ENCODE peak calls at places on chromosomes 7 and 10, in four cellular contexts. D is GM12878, L is HepG2, X is K562. A is an unnamed sample.

GRCh38 chr7:64046041-64046389 is 781 bp downstream of the ZNF727 start:
- DNase-seq in X (no peak), D (no peak), L (no peak), A (no peak)

GRCh38 chr7:72467237-72467636 is 55.1 kb upstream of the CALN1 start:
- DNase-seq in X (no peak), D (no peak), L (no peak), A (no peak)

GRCh38 chr10:102778781-102779180 is 35.0 kb downstream of the WBP1L start:
- DNase-seq in L (no peak), X (no peak), D (no peak), A (no peak)

GRCh38 chr7:133354546-133355324 is 101.9 kb downstream of the EXOC4 start:
- DNase-seq in X (no peak), D (no peak), L (no peak), A (no peak)

GRCh38 chr7:119918185-119918584 is 354.8 kb upstream of the KCND2 start:
- DNase-seq in L (no peak), X (no peak), D (no peak), A (no peak)

GRCh38 chr10:103800789-103801540 is 54.4 kb downstream of the SH3PXD2A start:
- DNase-seq in D (peak), L (peak), X (no peak), A (no peak)

GRCh38 chr7:27167170-27167505 is 1.8 kb upstream of the HOXA9 start:
- DNase-seq in X (no peak), L (no peak), D (no peak), A (no peak)

GRCh38 chr7:98224701-98225181 is 13.5 kb downstream of the BHLHA15 start:
- DNase-seq in D (no peak), X (no peak), L (no peak), A (no peak)

GRCh38 chr10:2893991-2894390 is 173.4 kb upstream of the PFKP start:
- DNase-seq in X (no peak), D (no peak), L (no peak), A (no peak)

GRCh38 chr7:28891192-28891872 is 66.8 kb downstream of the TRIL start:
- DNase-seq in X (no peak), L (peak), D (no peak), A (no peak)

GRCh38 chr7:5532520-5533335 is 109.1 kb upstream of the TNRC18 start:
- DNase-seq in D (peak), L (peak), X (peak), A (no peak)

GRCh38 chr10:131310054-131310903 is 1.2 kb downstream of the TCERG1L start:
- DNase-seq in X (no peak), L (no peak), D (no peak), A (no peak)

GRCh38 chr7:99562832-99563231 is 4.4 kb downstream of the ZNF655 start:
- DNase-seq in L (peak), X (peak), D (no peak), A (no peak)

GRCh38 chr7:128947854-128948253 is 10.1 kb downstream of the IRF5 start:
- DNase-seq in X (no peak), D (no peak), L (no peak), A (no peak)

GRCh38 chr10:61627266-61627665 is 35.5 kb upstream of the CABCOCO1 start:
- DNase-seq in X (no peak), D (no peak), L (no peak), A (no peak)

GRCh38 chr10:11003739-11004515 is 13.7 kb upstream of the CELF2 start:
- DNase-seq in L (no peak), X (no peak), D (no peak), A (no peak)

GRCh38 chr7:820341-820740 is 11.9 kb upstream of the SUN1 start:
- DNase-seq in X (no peak), L (no peak), D (no peak), A (no peak)

GRCh38 chr10:79044036-79044664 is 24.6 kb upstream of the ZMIZ1 start:
- DNase-seq in D (no peak), L (no peak), X (no peak), A (no peak)

GRCh38 chr10:79042639-79043411 is 25.9 kb upstream of the ZMIZ1 start:
- DNase-seq in L (no peak), X (no peak), D (no peak), A (no peak)

GRCh38 chr10:79034271-79034876 is 34.4 kb upstream of the ZMIZ1 start:
- DNase-seq in L (no peak), D (no peak), X (no peak), A (no peak)

GRCh38 chr10:79038104-79038840 is 30.5 kb upstream of the ZMIZ1 start:
- DNase-seq in X (no peak), L (no peak), D (no peak), A (no peak)

GRCh38 chr10:79038841-79039201 is 29.9 kb upstream of the ZMIZ1 start:
- DNase-seq in D (no peak), X (peak), L (no peak), A (no peak)
- TF ChIP-seq SP1 in D (no peak), X (no peak), L (no peak), A (no peak)

DNA sequence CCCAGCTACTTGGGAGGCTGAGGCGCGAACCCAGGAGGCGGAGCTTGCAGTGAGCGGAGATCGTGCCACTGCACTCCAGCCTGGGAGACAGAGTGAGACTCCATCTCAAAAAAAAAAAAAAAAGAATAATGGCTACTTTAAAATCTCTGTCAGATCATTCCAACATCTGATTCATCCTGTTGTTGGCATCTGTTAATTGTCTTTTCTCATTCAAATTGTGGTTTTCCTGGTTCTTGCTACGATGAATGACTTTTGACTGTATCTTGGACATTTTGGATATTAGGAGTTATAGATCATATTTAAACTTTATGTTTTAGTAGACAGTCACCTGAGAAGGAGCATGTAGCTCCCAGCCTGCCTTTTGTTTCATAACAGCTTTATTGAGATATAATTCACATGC is 8.5 kb downstream of the TPST1 start:
- DNase-seq in L (no peak), X (no peak), D (no peak), A (no peak)
- TF ChIP-seq BHLHE40 in L (no peak), X (no peak), D (no peak), A (no peak)

DNA sequence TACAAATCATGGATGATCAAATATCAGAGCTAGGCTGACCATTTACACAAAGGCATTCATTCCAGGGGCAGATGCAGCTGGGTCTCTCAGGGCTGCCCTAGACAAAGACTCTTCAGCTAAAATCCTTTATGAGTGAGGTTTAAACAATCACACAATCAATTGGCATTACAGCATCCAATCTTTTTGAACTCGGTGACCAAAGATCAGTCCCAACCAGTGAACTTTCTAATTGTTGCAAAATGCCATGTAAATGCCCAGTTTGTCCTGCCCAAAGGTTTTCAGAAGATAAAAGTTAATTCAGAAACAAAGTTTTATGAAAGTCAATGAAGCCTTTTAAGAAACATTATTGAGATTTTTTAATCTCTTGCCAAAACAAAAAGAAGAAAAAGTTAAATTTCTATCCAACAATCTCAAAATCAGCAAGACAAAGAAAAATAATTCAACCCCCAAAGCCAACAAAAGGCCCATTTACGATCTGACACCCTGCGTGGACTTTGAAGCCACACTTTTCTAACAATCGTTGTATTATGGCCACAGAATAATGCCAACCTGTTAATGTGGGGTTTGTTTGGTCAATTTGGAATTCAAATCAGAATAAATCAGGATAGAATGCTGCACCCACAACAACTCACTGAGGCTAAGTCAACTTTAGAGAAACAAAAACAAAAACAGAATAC is 40.9 kb downstream of the GPR37 start:
- DNase-seq in X (no peak), L (peak), D (no peak), A (no peak)
- TF ChIP-seq SP1 in X (no peak), L (no peak), D (no peak), A (no peak)

GRCh38 chr10:123945506-123945905 is 53.9 kb upstream of the CPXM2 start:
- DNase-seq in L (no peak), D (no peak), X (peak), A (no peak)
- TF ChIP-seq BHLHE40 in L (no peak), D (no peak), X (no peak), A (no peak)

GRCh38 chr7:51927738-51928137 is 611.1 kb upstream of the COBL start:
- DNase-seq in X (no peak), D (no peak), L (no peak), A (no peak)
- TF ChIP-seq SP1 in X (no peak), D (no peak), L (no peak), A (no peak)

A was measured in HEK293T.